ENCODE peak calls at places on chromosome 10, in nine cellular contexts. O, N, R, B, P, Z, U, A and W are unnamed samples. For H3K4me1, the result is how much of the 10 kb centered on the place peaks cover.

GRCh38 chr10:60917331-60918280 is 26.4 kb downstream of the RHOBTB1 start:
- DNase-seq in O (no peak), N (no peak), R (peak), B (no peak), P (no peak), Z (no peak), U (no peak), A (no peak), W (no peak)

GRCh38 chr10:4633186-4633585 is 192.8 kb upstream of the AKR1E2 start:
- DNase-seq in O (no peak), N (no peak), R (no peak), B (no peak), P (no peak), Z (no peak), U (no peak), A (no peak), W (no peak)

GRCh38 chr10:88941026-88941425 is 11.5 kb downstream of the ACTA2 start:
- DNase-seq in O (no peak), N (no peak), R (no peak), B (no peak), P (no peak), Z (no peak), U (no peak), A (no peak), W (no peak)

GRCh38 chr10:70370766-70371165 is 11.7 kb downstream of the LRRC20 start:
- DNase-seq in O (no peak), N (no peak), R (no peak), B (no peak), P (no peak), Z (no peak), U (no peak), A (peak), W (no peak)

GRCh38 chr10:84214612-84215235 is 10.6 kb downstream of the LRIT2 start:
- DNase-seq in O (peak), N (no peak), R (no peak), B (no peak), P (peak), Z (no peak), U (no peak), A (peak), W (no peak)

GRCh38 chr10:15106352-15107013 is 9.3 kb downstream of the RPP38 start:
- DNase-seq in O (peak), N (peak), R (peak), B (peak), P (peak), Z (peak), U (peak), A (peak), W (peak)

GRCh38 chr10:17616403-17617030 is 657 bp downstream of the HACD1 start:
- DNase-seq in O (no peak), N (peak), R (peak), B (peak), P (peak), Z (peak), U (peak), A (peak), W (peak)

GRCh38 chr10:128744092-128744491 is 617.9 kb upstream of the MKI67 start:
- DNase-seq in O (no peak), N (no peak), R (no peak), B (no peak), P (no peak), Z (no peak), U (no peak), A (no peak), W (no peak)

GRCh38 chr10:97974526-97975525 is 55.6 kb downstream of the CRTAC1 start:
- DNase-seq in O (no peak), N (no peak), R (no peak), B (no peak), P (peak), Z (peak), U (no peak), A (no peak), W (no peak)

GRCh38 chr10:75655791-75656451 is 224.5 kb downstream of the LRMDA start:
- DNase-seq in O (no peak), N (no peak), R (no peak), B (no peak), P (no peak), Z (no peak), U (peak), A (peak), W (peak)

GRCh38 chr10:35564276-35564982 is 40.7 kb upstream of the GJD4 start:
- DNase-seq in O (peak), N (no peak), R (peak), B (peak), P (no peak), Z (no peak), U (no peak), A (peak), W (no peak)

GRCh38 chr10:43124574-43125273 is 13.5 kb upstream of the CSGALNACT2 start:
- DNase-seq in O (no peak), N (no peak), R (no peak), B (peak), P (no peak), Z (no peak), U (no peak), A (no peak), W (no peak)

GRCh38 chr10:5103481-5103880 is 9.3 kb downstream of the AKR1C3 start:
- DNase-seq in O (no peak), N (no peak), R (no peak), B (no peak), P (no peak), Z (no peak), U (no peak), A (no peak), W (no peak)

GRCh38 chr10:16809074-16809718 is 8.0 kb downstream of the RSU1 start:
- DNase-seq in O (peak), N (no peak), R (peak), B (peak), P (peak), Z (peak), U (peak), A (peak), W (peak)

GRCh38 chr10:33157108-33157507 is 177.4 kb downstream of the NRP1 start:
- DNase-seq in O (no peak), N (no peak), R (peak), B (no peak), P (no peak), Z (no peak), U (no peak), A (no peak), W (no peak)

GRCh38 chr10:29394321-29394932 is 105.6 kb downstream of the LYZL1 start:
- DNase-seq in O (no peak), N (no peak), R (no peak), B (no peak), P (peak), Z (no peak), U (no peak), A (no peak), W (no peak)

GRCh38 chr10:128579280-128579679 is 453.1 kb upstream of the MKI67 start:
- DNase-seq in O (no peak), N (no peak), R (no peak), B (no peak), P (peak), Z (no peak), U (no peak), A (no peak), W (no peak)

GRCh38 chr10:64206409-64206808 is 685.2 kb downstream of the REEP3 start:
- DNase-seq in O (no peak), N (no peak), R (no peak), B (no peak), P (no peak), Z (no peak), U (no peak), A (no peak), W (no peak)

GRCh38 chr10:24465899-24466615 is 257.1 kb downstream of the KIAA1217 start:
- DNase-seq in O (no peak), N (no peak), R (peak), B (no peak), P (no peak), Z (no peak), U (no peak), A (peak), W (no peak)

GRCh38 chr10:69742356-69742695 is 59.4 kb upstream of the COL13A1 start:
- DNase-seq in O (no peak), N (no peak), R (peak), B (no peak), P (no peak), Z (no peak), U (no peak), A (no peak), W (no peak)

DNA sequence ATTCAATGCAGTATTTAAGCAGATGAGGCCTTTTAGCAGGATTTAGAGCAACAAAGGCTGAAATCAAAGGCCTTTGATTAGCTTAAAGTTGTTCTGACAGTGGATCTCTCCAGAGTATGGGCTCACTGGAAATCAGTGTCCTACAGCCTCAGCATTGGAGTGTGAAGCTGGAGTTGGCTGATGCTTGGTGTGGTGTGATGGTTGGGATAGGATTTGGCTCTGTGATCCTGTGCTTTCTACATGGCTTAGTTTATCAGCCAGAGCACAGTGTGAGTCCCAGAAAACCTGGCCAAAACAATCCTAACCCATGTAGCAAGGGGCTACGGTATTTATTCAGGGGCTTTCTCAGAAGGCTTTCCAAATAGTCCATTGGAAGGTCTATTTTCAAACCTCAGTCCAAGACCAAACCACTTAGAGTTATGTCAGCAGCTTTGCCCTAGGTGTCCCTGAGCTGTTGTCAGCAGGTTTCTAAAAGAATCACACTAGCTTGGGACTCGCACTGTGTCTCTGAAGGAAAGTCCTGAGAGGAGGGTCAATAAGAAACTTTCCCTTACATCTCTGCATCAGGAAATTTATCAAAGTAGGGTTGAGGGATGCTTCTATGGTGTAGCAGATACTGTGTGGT is 65.4 kb upstream of the ANKRD1 start:
- DNase-seq in O (no peak), N (no peak), R (no peak), B (no peak), P (no peak), Z (no peak), U (no peak), A (no peak), W (peak)
- H3K27ac ChIP-seq in O (no peak), N (no peak), R (no peak), B (peak), P (no peak), Z (no peak), U (no peak), A (no peak), W (peak)

DNA sequence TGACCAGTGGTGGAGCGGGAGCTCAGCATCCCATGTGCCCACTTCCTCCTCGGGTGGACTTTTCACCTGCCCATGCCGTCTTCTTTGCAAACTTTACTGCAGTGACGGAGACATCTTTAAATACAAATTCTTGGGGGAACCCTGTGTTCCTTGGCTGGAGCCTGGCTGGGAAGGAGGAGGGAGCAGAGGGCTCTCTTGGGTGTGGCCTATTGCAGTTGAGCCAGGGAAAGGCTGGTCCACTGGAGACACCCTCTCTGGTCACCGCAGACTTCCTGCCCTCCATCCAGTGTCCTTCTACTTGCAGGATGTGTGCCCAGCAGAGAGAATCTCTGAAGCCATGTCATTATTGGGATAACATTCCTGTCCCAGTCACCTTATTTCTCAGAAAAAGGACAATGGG is 67.3 kb downstream of the TCF7L2 start:
- DNase-seq in O (no peak), N (no peak), R (no peak), B (no peak), P (no peak), Z (no peak), U (no peak), A (no peak), W (no peak)
- H3K4me1 ChIP-seq in O (under half), N (under half), R (under half), B (under half), P (under half), Z (under half), U (under half), A (under half), W (under half)

GRCh38 chr10:59907537-59907917 is 1.2 kb upstream of the CCDC6 start:
- DNase-seq in O (no peak), N (no peak), R (no peak), B (no peak), P (no peak), Z (no peak), U (no peak), A (no peak), W (no peak)
- H3K27ac ChIP-seq in O (peak), N (peak), R (no peak), B (peak), P (peak), Z (peak), U (peak), A (no peak), W (peak)

DNA sequence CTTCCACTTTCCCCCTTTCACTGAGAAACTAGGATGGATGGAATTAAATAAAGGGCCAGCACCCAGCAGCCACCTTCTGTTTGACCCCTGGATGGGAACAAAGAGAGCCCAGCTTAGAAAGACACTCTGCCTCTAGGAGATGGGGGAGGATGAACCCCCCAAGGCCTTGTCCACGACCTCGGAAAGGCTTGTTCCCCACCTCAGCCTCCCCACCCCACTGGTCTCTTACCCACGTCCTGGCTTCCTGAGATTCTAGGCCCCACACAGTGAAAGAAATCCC is 9.7 kb downstream of the ITPRIP start:
- DNase-seq in O (no peak), N (peak), R (no peak), B (no peak), P (no peak), Z (peak), U (no peak), A (no peak), W (no peak)
- H3K4me1 ChIP-seq in O (under half), N (under half), R (half or more), B (half or more), P (half or more), Z (half or more), U (under half), A (half or more), W (half or more)

DNA sequence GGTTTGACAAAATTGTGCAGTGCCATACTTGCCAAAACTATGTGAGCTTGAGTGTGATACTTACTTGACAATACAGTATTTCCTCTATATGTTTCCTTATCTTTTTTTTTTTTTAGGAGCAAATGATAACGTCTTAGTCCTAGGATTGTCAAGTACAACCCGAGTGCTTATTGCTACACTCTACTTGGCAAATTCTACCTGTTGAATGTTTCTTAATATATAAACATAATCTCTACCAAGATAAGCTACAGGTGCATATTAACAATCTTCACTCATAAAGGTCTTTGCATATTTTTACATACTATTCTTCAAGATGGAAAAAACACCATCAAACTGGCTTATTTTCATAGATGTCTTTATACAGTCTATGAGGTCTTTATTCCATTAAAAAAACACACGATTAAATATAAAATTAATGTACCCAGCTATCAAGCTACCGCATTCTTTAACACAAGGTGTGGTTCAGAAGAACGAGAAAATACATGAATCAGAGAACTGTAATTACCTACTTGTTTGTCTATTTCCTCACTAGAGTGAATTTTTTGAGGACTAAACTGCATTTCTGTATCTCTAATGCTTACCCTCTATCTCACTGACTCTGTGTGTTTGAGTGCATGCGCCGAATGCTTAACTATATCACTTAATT is 76.1 kb upstream of the PDSS1 start:
- DNase-seq in O (no peak), N (no peak), R (no peak), B (no peak), P (no peak), Z (no peak), U (no peak), A (no peak), W (no peak)
- H3K27ac ChIP-seq in O (no peak), N (no peak), R (no peak), B (no peak), P (no peak), Z (no peak), U (no peak), A (no peak), W (no peak)

GRCh38 chr10:20002657-20003056 is 186.4 kb downstream of the PLXDC2 start:
- DNase-seq in O (no peak), N (no peak), R (no peak), B (no peak), P (no peak), Z (no peak), U (no peak), A (no peak), W (no peak)
- H3K4me1 ChIP-seq in O (under half), N (under half), R (under half), B (under half), P (under half), Z (under half), U (under half), A (under half), W (under half)

GRCh38 chr10:47383254-47384147 is 592 bp downstream of the ZNF488 start:
- DNase-seq in O (peak), N (no peak), R (no peak), B (peak), P (peak), Z (no peak), U (no peak), A (no peak), W (no peak)
- H3K27ac ChIP-seq in O (no peak), N (peak), R (no peak), B (no peak), P (no peak), Z (no peak), U (no peak), A (no peak), W (no peak)

GRCh38 chr10:125802131-125802530 is 20.9 kb downstream of the UROS start:
- DNase-seq in O (no peak), N (no peak), R (no peak), B (no peak), P (no peak), Z (no peak), U (no peak), A (no peak), W (no peak)

GRCh38 chr10:125797999-125798662 is 22.5 kb upstream of the MMP21 start:
- DNase-seq in O (peak), N (no peak), R (no peak), B (no peak), P (no peak), Z (no peak), U (no peak), A (no peak), W (no peak)

GRCh38 chr10:125799446-125799845 is 23.6 kb downstream of the UROS start:
- DNase-seq in O (no peak), N (no peak), R (no peak), B (no peak), P (no peak), Z (no peak), U (no peak), A (no peak), W (no peak)

GRCh38 chr10:125808047-125808446 is 15.0 kb downstream of the UROS start:
- DNase-seq in O (no peak), N (no peak), R (no peak), B (no peak), P (no peak), Z (no peak), U (no peak), A (no peak), W (no peak)

GRCh38 chr10:125802739-125803138 is 20.3 kb downstream of the UROS start:
- DNase-seq in O (no peak), N (no peak), R (no peak), B (no peak), P (no peak), Z (no peak), U (no peak), A (no peak), W (no peak)
- H3K4me1 ChIP-seq in O (under half), N (under half), R (under half), B (under half), P (under half), Z (under half), U (under half), A (under half), W (under half)